ENCODE peak calls at places on chromosomes 7 and 10, in five cellular contexts. S, B, E, R and P are unnamed samples.

GRCh38 chr10:84212015-84212414 is 13.3 kb downstream of the LRIT2 start:
- DNase-seq in S (no peak), E (no peak), R (no peak), B (no peak), P (no peak)

GRCh38 chr10:17431871-17432311 is 22.5 kb downstream of the ST8SIA6 start:
- DNase-seq in B (no peak), E (no peak), S (no peak), R (peak; percentile 40), P (no peak)

GRCh38 chr7:47198159-47198558 is 383.8 kb downstream of the TNS3 start:
- DNase-seq in R (no peak), E (no peak), B (no peak), S (no peak), P (no peak)

GRCh38 chr7:150848561-150849115 is 3.7 kb upstream of the AOC1 start:
- DNase-seq in R (no peak), B (no peak), S (no peak), E (no peak), P (no peak)

GRCh38 chr10:27857616-27858015 is 112.0 kb upstream of the MKX start:
- DNase-seq in E (no peak), B (no peak), S (no peak), R (no peak), P (no peak)

GRCh38 chr7:158272091-158272490 is 315.5 kb downstream of the PTPRN2 start:
- DNase-seq in E (no peak), B (no peak), R (no peak), S (no peak), P (no peak)

GRCh38 chr10:79285315-79286185 is 61.7 kb upstream of the PPIF start:
- DNase-seq in R (no peak), B (peak; percentile 47), S (no peak), E (peak; percentile 63), P (no peak)

GRCh38 chr10:31751401-31752080 is 177.1 kb downstream of the ARHGAP12 start:
- DNase-seq in B (no peak), S (no peak), E (no peak), R (no peak), P (no peak)

GRCh38 chr10:13792011-13792410 is 205.2 kb downstream of the PRPF18 start:
- DNase-seq in B (no peak), R (no peak), E (no peak), S (peak; percentile 34), P (no peak)

GRCh38 chr7:79090543-79090942 is 362.9 kb downstream of the MAGI2 start:
- DNase-seq in S (no peak), B (no peak), R (no peak), E (no peak), P (no peak)

GRCh38 chr10:110872145-110872983 is 636 bp downstream of the PDCD4 start:
- DNase-seq in E (no peak), B (peak; percentile 76), R (peak; percentile 22), S (peak; percentile 77), P (peak; percentile 24)

GRCh38 chr10:132208489-132209050 is 21.8 kb downstream of the DPYSL4 start:
- DNase-seq in S (no peak), R (no peak), E (no peak), B (no peak), P (no peak)

GRCh38 chr10:31936933-31937332 is 8.3 kb upstream of the ARHGAP12 start:
- DNase-seq in R (no peak), E (no peak), S (no peak), B (no peak), P (no peak)

GRCh38 chr7:46493196-46493595 is 572.1 kb upstream of the IGFBP3 start:
- DNase-seq in B (no peak), R (no peak), S (no peak), E (no peak), P (no peak)

GRCh38 chr10:112950714-112951348 is 784 bp downstream of the TCF7L2 start:
- DNase-seq in R (no peak), B (no peak), S (peak; percentile 38), E (no peak), P (peak; percentile 64)

GRCh38 chr10:69088801-69089501 is 1.0 kb downstream of the SRGN start:
- DNase-seq in E (no peak), R (peak; percentile 56), S (no peak), B (no peak), P (peak; percentile 42)

GRCh38 chr7:5143106-5143505 is 46.9 kb upstream of the WIPI2 start:
- DNase-seq in E (no peak), B (no peak), S (no peak), R (no peak), P (no peak)

GRCh38 chr7:19958309-19958896 is 185.0 kb upstream of the TMEM196 start:
- DNase-seq in E (no peak), B (no peak), S (no peak), R (peak; percentile 40), P (peak; percentile 93)

GRCh38 chr10:33706191-33706590 is 371.7 kb upstream of the NRP1 start:
- DNase-seq in B (no peak), E (no peak), R (no peak), S (no peak), P (no peak)

GRCh38 chr7:78770422-78771410 is 682.8 kb downstream of the MAGI2 start:
- DNase-seq in S (no peak), B (no peak), R (no peak), E (no peak), P (no peak)

GRCh38 chr10:133466683-133467275 is 13.0 kb downstream of the SCART1 start:
- DNase-seq in E (no peak), B (no peak), R (no peak), S (no peak), P (no peak)

GRCh38 chr10:96910488-96911395 is 78.6 kb downstream of the LCOR start:
- DNase-seq in S (no peak), R (peak; percentile 22), E (peak; percentile 28), B (no peak), P (peak; percentile 52)

GRCh38 chr10:76085773-76086570 is 654.5 kb downstream of the LRMDA start:
- DNase-seq in R (no peak), B (no peak), S (no peak), E (no peak), P (no peak)

GRCh38 chr7:139576179-139576973 is 52.9 kb downstream of the CLEC2L start:
- DNase-seq in E (no peak), S (no peak), B (no peak), R (no peak), P (no peak)

GRCh38 chr10:78947226-78947625 is 121.5 kb upstream of the ZMIZ1 start:
- DNase-seq in B (no peak), R (no peak), E (no peak), S (no peak), P (no peak)

GRCh38 chr7:134931487-134931886 is 54.8 kb upstream of the AGBL3 start:
- DNase-seq in S (no peak), E (no peak), B (no peak), R (no peak), P (no peak)

GRCh38 chr7:78327718-78328117 is 529.1 kb downstream of the PHTF2 start:
- DNase-seq in S (no peak), R (no peak), B (no peak), E (no peak), P (no peak)

GRCh38 chr10:11450427-11450826 is 161.0 kb downstream of the USP6NL start:
- DNase-seq in E (no peak), R (no peak), B (no peak), S (no peak), P (no peak)

GRCh38 chr7:5478568-5479045 is 55.0 kb upstream of the TNRC18 start:
- DNase-seq in R (no peak), S (no peak), B (no peak), E (no peak), P (no peak)

DNA sequence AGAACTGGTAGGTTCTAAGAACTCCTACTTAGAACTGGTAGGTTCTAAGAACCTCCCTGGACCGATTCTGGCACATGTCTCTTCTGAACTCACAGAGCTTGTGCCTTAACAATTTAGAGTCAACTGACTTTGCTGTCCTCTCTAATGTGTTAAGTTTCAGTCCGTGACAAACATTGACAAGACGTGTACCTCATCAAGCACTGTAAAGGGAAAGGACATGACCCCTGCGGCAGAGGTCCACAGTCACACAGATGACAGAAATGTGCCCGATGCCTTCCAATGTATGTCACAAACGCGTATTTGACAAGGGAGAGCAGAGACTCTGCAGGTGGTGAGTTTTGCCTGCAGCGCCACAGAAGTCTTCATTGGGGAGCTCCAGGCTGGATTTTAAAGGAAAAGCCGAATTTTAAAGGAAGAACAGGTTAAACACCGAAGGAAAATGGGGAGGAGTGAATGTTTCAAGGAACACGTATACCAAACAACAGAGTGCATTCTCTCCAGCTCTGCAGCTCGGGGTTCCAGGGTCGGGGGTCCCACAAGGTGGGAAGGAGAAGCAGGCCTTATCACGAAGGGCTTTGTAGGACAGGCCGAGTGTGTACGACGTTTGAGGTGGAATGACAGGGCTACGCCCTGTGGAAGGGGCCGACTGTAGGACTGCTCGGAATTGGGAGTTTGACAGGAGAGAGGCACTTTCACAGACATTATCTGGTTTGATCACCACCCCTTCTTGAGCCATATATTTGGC is 161.2 kb upstream of the KLF14 start:
- DNase-seq in B (no peak), S (no peak), E (no peak), R (no peak), P (no peak)
- TF ChIP-seq POLR2A in B (no peak), S (no peak), E (peak; percentile 12), R (no peak), P (no peak)

GRCh38 chr7:101814081-101814995 is 3.1 kb upstream of the CUX1 start:
- DNase-seq in E (peak; percentile 69), S (peak; percentile 67), B (peak; percentile 58), R (peak; percentile 72), P (peak; percentile 70)
- TF ChIP-seq POLR2A in E (no peak), S (peak; percentile 19), B (no peak), R (peak; percentile 47), P (peak; percentile 34)

DNA sequence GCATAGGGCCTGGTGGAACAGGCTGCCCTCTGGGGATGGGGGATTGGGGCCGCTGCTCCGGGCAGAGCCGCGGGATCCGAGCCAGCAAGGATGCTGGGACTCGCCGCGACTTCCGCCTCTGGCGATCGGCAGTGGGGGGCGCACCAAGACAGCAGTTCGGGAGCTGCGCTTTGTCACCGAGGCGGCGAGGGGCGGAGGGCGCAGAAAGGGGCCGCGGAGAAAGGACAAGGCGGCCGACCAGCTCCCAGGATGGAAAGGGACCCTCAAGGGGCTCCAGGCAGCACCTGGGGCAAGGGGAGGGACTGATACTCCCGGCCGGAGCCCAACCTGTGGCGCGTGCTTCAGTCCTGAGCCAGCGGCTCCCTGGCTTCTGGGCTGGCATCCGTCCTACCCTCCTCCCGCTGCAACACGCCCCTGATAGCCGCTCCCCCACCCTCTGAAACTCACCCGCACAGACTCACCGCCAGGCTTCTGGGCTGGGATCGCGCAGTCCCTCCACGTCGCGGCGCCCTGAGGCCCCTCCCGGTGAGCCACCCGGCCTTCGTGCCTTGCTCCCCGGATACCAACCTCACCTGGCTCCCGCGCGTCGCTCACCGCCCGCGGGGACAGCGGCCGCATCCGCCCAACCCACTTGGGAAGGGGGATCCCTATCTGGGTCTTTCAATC is 7.1 kb upstream of the EVX1 start:
- DNase-seq in S (no peak), E (no peak), B (no peak), R (no peak), P (peak; percentile 70)
- TF ChIP-seq POLR2A in S (no peak), E (no peak), B (no peak), R (no peak), P (peak; percentile 19)

DNA sequence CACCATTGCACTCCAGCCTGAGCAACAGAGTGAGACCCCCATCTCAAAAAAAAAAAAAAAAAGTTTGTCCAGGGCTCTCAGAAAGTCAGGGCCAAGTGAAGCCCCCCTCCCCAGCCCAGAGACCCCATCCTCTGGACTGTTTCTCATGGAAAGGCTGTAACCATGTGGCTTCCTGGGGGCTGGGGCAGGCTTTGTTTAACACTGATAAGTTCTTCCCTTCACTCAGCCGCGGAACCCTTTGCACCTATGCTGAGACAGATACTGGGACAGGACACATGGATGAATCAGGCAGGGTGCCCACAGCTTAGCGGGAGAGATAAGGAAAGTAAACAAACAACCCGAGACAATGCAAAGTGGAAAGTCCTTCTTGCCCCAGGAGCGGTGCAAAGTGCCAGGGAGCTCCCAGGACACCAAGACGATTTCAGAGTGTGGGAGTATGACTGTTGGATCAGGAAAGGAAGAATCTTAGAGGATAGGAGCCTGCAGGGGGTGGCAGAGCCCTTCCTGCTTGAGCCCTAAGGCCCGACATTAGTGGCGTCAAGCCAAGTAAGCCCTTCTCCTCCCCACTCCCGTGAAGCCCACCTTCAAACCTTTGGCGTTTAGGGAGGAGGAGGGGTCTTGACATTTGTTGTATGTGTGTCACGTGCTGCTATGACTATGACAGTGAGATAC is 11.6 kb downstream of the MLXIPL start:
- DNase-seq in S (peak; percentile 52), E (no peak), R (peak; percentile 59), B (no peak), P (peak; percentile 98)
- TF ChIP-seq POLR2A in S (no peak), E (no peak), R (no peak), B (no peak), P (no peak)